ENCODE peak calls at places on chromosomes 4 and X, in seven cellular contexts. Y is PC-9, U is GM23338, A is GM23248, K is endothelial cell of umbilical vein, N is DND-41, V is HCT116. H is an unnamed sample.

GRCh38 chrX:40179333-40179732 is 81.6 kb upstream of the BCOR start:
- DNase-seq in Y (no peak), U (no peak), A (no peak), K (peak; percentile 47), N (no peak), V (no peak), H (no peak)

GRCh38 chr4:156475322-156475721 is 496.3 kb downstream of the PDGFC start:
- DNase-seq in Y (no peak), U (no peak), A (peak; percentile 78), K (peak; percentile 69), N (no peak), V (peak; percentile 42), H (no peak)

GRCh38 chr4:156764846-156765245 is 206.8 kb downstream of the PDGFC start:
- DNase-seq in Y (no peak), U (no peak), A (no peak), K (no peak), N (no peak), V (no peak), H (no peak)

GRCh38 chr4:181688416-181688815 is 554.8 kb upstream of the TENM3 start:
- DNase-seq in Y (no peak), U (peak; percentile 20), A (peak; percentile 27), K (no peak), N (no peak), V (no peak), H (no peak)

GRCh38 chrX:13005671-13006473 is 31.0 kb downstream of the TMSB4X start:
- DNase-seq in Y (no peak), U (no peak), A (peak; percentile 70), K (no peak), N (peak; percentile 45), V (no peak), H (peak; percentile 50)

GRCh38 chr4:111930658-111931057 is 214.6 kb upstream of the FAM241A start:
- DNase-seq in Y (no peak), U (no peak), A (no peak), K (no peak), N (no peak), V (no peak), H (no peak)

GRCh38 chrX:18422886-18423285 is 2.5 kb upstream of the CDKL5 start:
- DNase-seq in Y (no peak), U (no peak), A (peak; percentile 28), K (no peak), N (no peak), V (no peak), H (no peak)

GRCh38 chr4:97498875-97499274 is 644.4 kb downstream of the STPG2 start:
- DNase-seq in Y (peak; percentile 64), U (no peak), A (peak; percentile 0), K (no peak), N (no peak), V (peak; percentile 96), H (no peak)

GRCh38 chrX:151902813-151903591 is 9.7 kb upstream of the MAGEA4 start:
- DNase-seq in Y (peak; percentile 97), U (no peak), A (peak; percentile 90), K (peak; percentile 91), N (no peak), V (peak; percentile 29), H (no peak)

GRCh38 chr4:98744372-98745150 is 86.2 kb upstream of the TSPAN5 start:
- DNase-seq in Y (no peak), U (no peak), A (no peak), K (peak; percentile 68), N (no peak), V (no peak), H (no peak)

GRCh38 chr4:152951348-152951747 is 15.2 kb downstream of the FHDC1 start:
- DNase-seq in Y (no peak), U (peak; percentile 74), A (no peak), K (peak; percentile 18), N (no peak), V (no peak), H (no peak)

GRCh38 chr4:8703857-8704495 is 111.4 kb downstream of the CPZ start:
- DNase-seq in Y (no peak), U (no peak), A (no peak), K (no peak), N (no peak), V (no peak), H (no peak)

GRCh38 chr4:6549890-6550620 is 24.9 kb upstream of the MAN2B2 start:
- DNase-seq in Y (no peak), U (no peak), A (no peak), K (no peak), N (no peak), V (no peak), H (no peak)

GRCh38 chr4:167171928-167172327 is 62.4 kb downstream of the SPOCK3 start:
- DNase-seq in Y (no peak), U (no peak), A (no peak), K (no peak), N (no peak), V (no peak), H (no peak)
- H2AFZ ChIP-seq in Y (no peak overlapping the region), U (no peak overlapping the region), A (no peak overlapping the region), K (no peak overlapping the region), N (no peak overlapping the region), V (no peak overlapping the region), H (no peak overlapping the region)

GRCh38 chr4:38491854-38492478 is 172.0 kb upstream of the KLF3 start:
- DNase-seq in Y (no peak), U (no peak), A (no peak), K (no peak), N (no peak), V (no peak), H (no peak)
- H2AFZ ChIP-seq in Y (no peak overlapping the region), U (no peak overlapping the region), A (no peak overlapping the region), K (no peak overlapping the region), N (no peak overlapping the region), V (no peak overlapping the region), H (no peak overlapping the region)

GRCh38 chr4:177222776-177223175 is 86.9 kb upstream of the NEIL3 start:
- DNase-seq in Y (no peak), U (no peak), A (no peak), K (no peak), N (no peak), V (no peak), H (no peak)

GRCh38 chr4:177225605-177226004 is 84.1 kb upstream of the NEIL3 start:
- DNase-seq in Y (no peak), U (no peak), A (no peak), K (no peak), N (peak; percentile 38), V (no peak), H (no peak)

GRCh38 chr4:177214935-177215334 is 94.7 kb upstream of the NEIL3 start:
- DNase-seq in Y (no peak), U (no peak), A (peak; percentile 83), K (no peak), N (no peak), V (no peak), H (no peak)

GRCh38 chr4:177220376-177220775 is 89.3 kb upstream of the NEIL3 start:
- DNase-seq in Y (no peak), U (no peak), A (peak; percentile 71), K (no peak), N (no peak), V (no peak), H (no peak)
- H2AFZ ChIP-seq in Y (no peak overlapping the region), U (no peak overlapping the region), A (no peak overlapping the region), K (no peak overlapping the region), N (no peak overlapping the region), V (no peak overlapping the region), H (no peak overlapping the region)

DNA sequence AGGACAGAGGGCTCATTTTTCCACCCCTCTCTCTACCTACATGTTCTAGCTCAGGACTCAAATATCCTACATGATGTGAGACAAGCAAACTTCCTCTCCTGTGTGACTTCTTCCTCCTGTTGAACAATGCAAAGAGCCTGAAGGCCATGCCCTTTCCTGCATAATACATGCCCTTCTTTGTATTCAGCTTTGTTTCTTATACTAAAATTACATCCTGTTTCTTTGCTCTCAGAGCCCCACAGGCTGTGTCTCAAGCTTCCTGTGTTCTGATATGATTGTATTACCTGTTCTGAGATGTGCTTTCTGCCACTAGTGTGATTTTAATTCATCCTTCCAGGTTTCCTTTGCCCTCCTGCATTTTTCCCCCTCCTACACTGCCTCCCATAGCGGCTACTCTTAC is 166.4 kb upstream of the AFF2 start:
- DNase-seq in Y (no peak), U (no peak), A (no peak), K (peak; percentile 6), N (peak; percentile 32), V (no peak), H (peak; percentile 61)
- H2AFZ ChIP-seq in Y (no peak overlapping the region), U (no peak overlapping the region), A (no peak overlapping the region), K (no peak overlapping the region), N (peak overlapping the region; percentile 67), V (no peak overlapping the region), H (peak overlapping the region; percentile 74)

GRCh38 chr4:141283563-141283962 is 62.9 kb downstream of the ZNF330 start:
- DNase-seq in Y (no peak), U (no peak), A (no peak), K (no peak), N (no peak), V (no peak), H (no peak)
- H2AFZ ChIP-seq in Y (no peak overlapping the region), U (no peak overlapping the region), A (peak overlapping the region; percentile 11), K (no peak overlapping the region), N (no peak overlapping the region), V (no peak overlapping the region), H (no peak overlapping the region)

DNA sequence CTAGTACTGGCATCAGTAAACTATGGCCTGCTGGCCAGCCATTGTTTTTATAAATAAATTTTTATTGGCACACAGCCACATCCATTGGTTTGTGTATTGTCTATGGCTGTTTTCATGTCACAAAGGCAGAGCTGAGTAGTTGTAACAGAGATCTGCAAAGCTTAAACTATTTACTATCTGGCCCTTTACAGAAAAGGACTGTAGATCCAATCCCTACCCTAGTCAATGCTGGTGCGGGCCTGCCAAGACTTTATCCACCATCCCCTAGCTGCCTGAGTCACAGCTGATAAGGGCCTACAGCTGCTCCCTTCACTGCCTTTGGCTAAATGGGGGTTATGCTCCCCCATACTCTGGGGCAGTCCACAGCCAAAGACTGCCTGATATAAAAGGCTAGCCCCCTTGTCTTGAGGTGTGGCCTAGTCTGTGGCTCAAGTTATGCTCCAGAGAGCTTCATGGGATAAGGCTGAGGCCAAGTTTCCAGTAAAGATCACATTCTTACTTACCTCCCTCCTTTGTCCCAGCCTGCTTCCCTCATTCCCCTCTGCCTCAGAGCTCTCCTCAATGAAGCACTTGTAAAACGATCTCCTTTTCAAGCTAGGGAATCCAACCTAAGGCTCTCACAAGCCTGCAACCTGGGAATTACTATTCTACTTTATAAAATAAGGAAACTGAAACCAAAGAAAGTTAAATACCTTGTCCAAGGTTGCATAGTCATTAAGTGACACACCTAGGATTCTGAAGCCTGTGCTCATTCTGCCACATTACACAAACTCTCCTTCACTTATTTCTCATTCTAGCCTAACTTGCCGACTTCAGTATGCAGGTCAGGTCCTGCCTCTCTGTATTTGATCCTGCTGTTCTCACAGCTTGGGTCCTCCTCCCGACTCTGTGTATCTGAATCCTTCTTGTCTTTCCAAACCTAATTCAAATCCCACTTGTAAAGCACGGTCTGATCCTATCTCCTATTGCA is 20.7 kb downstream of the ACE2 start:
- DNase-seq in Y (peak; percentile 53), U (peak; percentile 5), A (no peak), K (peak; percentile 80), N (no peak), V (no peak), H (no peak)
- H2AFZ ChIP-seq in Y (peak overlapping the region; percentile 46), U (peak overlapping the region; percentile 23), A (no peak overlapping the region), K (peak overlapping the region; percentile 3), N (no peak overlapping the region), V (no peak overlapping the region), H (no peak overlapping the region)

H was measured in OCI-LY7.